ENCODE peak calls at places on chromosome 10, in four cellular contexts. O, B, R and X are unnamed samples.

GRCh38 chr10:78520737-78521430 is 487.2 kb downstream of the RPS24 start:
- DNase-seq in O (peak; percentile 12), B (peak; percentile 48), R (peak; percentile 78), X (no peak)

GRCh38 chr10:131955591-131956340 is 26.0 kb downstream of the BNIP3 start:
- DNase-seq in O (no peak), B (no peak), R (no peak), X (no peak)

GRCh38 chr10:92573798-92574544 is at the start of gene IDE:
- DNase-seq in O (peak; percentile 71), B (peak; percentile 66), R (peak; percentile 90), X (peak; percentile 66)

GRCh38 chr10:78624791-78625190 is 444.0 kb upstream of the ZMIZ1 start:
- DNase-seq in O (no peak), B (no peak), R (no peak), X (no peak)

GRCh38 chr10:27030060-27030459 is 70.2 kb downstream of the ANKRD26 start:
- DNase-seq in O (no peak), B (peak; percentile 51), R (no peak), X (no peak)

GRCh38 chr10:3119796-3120459 is 52.6 kb downstream of the PFKP start:
- DNase-seq in O (no peak), B (no peak), R (peak; percentile 65), X (no peak)

GRCh38 chr10:133438711-133439273 is 14.4 kb upstream of the SPRN start:
- DNase-seq in O (no peak), B (no peak), R (no peak), X (no peak)

GRCh38 chr10:387949-388660 is 252.8 kb downstream of the ZMYND11 start:
- DNase-seq in O (no peak), B (no peak), R (no peak), X (no peak)

GRCh38 chr10:84375011-84375410 is 46.6 kb downstream of the CCSER2 start:
- DNase-seq in O (peak; percentile 25), B (peak; percentile 68), R (no peak), X (peak; percentile 16)

GRCh38 chr10:60848126-60848525 is 69.8 kb downstream of the CDK1 start:
- DNase-seq in O (no peak), B (no peak), R (no peak), X (peak; percentile 47)
- TF ChIP-seq CTCF in O (no peak), B (no peak), R (no peak), X (no peak)

GRCh38 chr10:128060341-128060851 is 65.8 kb downstream of the MKI67 start:
- DNase-seq in O (no peak), B (no peak), R (no peak), X (no peak)

GRCh38 chr10:128061306-128062300 is 64.6 kb downstream of the MKI67 start:
- DNase-seq in O (no peak), B (no peak), R (no peak), X (no peak)

GRCh38 chr10:128058746-128059125 is 67.5 kb downstream of the MKI67 start:
- DNase-seq in O (no peak), B (no peak), R (no peak), X (no peak)

GRCh38 chr10:128059266-128059850 is 66.9 kb downstream of the MKI67 start:
- DNase-seq in O (no peak), B (no peak), R (no peak), X (no peak)

DNA sequence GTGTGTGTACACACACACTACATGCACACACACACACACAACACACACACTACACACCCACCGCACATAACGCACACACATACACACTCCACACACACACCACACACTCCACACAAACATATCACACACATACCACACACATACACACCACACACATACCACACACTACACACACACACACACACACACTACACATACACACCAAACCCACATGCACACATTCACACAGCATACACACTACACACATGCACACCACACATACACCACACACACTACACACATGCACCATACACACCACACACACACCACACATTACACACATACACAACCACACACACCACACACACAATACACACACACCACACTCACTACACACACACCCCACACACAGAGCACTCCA is 66.3 kb downstream of the MKI67 start:
- DNase-seq in O (no peak), B (no peak), R (no peak), X (no peak)
- TF ChIP-seq CTCF in O (no peak), B (no peak), R (no peak), X (no peak)

GRCh38 chr10:110872145-110872983 is 636 bp downstream of the PDCD4 start:
- DNase-seq in O (peak; percentile 82), B (no peak), R (peak; percentile 24), X (no peak)
- TF ChIP-seq CTCF in O (peak; percentile 30), B (peak; percentile 31), R (peak; percentile 15), X (peak; percentile 34)

DNA sequence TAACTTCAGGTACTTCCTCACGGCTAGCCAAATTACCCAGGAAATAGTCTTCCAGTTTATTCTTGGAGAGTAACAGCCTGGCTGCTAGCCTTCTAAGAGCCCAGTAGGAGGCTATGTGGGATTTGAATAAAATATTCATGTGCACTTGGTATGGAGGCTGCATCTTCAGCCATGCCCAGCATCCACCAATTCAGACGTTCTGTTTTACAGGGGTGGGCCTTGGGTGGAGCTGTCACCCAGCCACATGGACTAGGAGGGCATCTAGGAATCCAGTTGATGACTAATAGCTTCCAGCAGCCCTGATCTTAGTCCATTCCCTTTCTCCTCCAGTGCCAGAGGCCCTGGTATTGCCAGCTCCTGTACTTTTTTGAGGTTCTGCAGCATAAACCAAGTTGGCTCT is 66.3 kb upstream of the ZRANB1 start:
- DNase-seq in O (no peak), B (peak; percentile 6), R (no peak), X (peak; percentile 2)
- TF ChIP-seq CTCF in O (no peak), B (peak; percentile 41), R (no peak), X (peak; percentile 33)

DNA sequence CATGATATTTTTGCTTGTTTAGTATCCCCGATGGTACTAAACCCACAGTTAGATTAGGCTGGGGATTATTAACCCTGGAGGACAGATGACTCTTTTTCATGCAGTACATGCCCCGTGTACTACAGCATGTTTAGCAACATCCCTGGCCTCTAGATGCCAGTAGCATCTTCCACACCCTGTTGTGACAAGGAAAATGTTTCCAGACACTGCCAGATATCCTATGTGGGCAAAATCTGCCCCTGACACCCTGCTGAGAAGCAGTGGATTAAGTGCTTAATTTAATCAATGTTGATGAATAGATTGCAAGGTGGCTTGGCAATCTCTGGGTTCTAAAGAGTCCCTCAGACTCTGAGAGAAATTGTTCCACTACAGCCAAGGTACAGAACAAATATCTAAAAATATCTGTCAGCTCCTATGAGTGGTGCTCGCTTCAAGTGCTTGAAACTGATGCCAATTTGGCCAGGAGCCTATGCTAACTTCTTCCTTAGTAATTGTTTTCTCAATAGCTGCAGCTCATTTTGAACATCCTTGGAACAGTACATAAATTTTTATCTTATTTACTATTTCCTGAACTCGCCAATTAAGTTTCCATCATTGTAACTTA is 247.0 kb downstream of the SORCS1 start:
- DNase-seq in O (no peak), B (no peak), R (no peak), X (no peak)
- TF ChIP-seq CTCF in O (no peak), B (no peak), R (no peak), X (no peak)

GRCh38 chr10:74213571-74214162 is 62.6 kb downstream of the ADK start:
- DNase-seq in O (peak; percentile 55), B (peak; percentile 35), R (peak; percentile 68), X (peak; percentile 31)
- TF ChIP-seq CTCF in O (peak; percentile 69), B (peak; percentile 75), R (peak; percentile 59), X (peak; percentile 63)

DNA sequence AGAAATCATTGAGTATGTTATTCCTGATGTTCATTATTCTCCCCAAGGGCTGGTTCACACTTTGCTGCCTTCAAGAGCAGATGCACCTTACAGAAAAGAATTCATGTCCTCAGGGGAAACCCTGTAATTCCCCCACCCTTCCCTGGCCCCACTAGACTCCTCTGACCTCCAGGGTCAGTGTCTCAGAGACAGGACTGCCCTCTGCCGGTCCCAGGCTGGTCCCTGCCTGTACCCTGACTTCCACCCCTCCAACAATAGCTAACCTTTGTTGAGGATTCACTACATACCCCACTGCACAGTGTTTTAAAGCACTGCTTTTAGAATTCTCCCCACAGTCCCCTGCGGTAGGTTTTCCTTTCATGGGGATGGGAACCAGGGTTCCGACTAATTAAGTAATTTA is 4.4 kb upstream of the SEPHS1 start:
- DNase-seq in O (no peak), B (no peak), R (no peak), X (no peak)
- TF ChIP-seq CTCF in O (no peak), B (no peak), R (no peak), X (no peak)

DNA sequence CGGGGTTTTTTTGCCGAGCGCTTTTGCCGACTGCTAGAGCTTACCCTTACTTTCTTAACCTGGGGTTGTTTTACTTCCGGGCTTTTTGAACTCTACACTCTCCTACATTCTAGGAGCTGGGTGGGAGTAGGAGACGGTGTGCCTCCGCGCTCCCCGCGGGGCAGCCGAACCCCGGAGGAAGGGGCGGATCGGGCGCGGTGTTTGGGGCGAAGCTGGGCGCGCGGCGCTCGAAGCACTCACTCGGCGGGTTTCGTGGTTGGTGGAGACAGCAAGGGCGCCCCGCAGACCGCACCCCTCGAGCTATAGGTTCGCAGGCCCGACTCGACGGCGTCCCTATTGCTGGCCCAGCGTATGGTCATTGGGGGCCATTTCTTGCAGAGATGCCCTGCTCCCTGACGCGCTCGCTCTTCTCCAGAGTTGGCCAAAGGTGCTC is 245 bp downstream of the ZNF518A start:
- DNase-seq in O (peak; percentile 71), B (no peak), R (peak; percentile 82), X (peak; percentile 56)
- TF ChIP-seq CTCF in O (no peak), B (no peak), R (no peak), X (no peak)

DNA sequence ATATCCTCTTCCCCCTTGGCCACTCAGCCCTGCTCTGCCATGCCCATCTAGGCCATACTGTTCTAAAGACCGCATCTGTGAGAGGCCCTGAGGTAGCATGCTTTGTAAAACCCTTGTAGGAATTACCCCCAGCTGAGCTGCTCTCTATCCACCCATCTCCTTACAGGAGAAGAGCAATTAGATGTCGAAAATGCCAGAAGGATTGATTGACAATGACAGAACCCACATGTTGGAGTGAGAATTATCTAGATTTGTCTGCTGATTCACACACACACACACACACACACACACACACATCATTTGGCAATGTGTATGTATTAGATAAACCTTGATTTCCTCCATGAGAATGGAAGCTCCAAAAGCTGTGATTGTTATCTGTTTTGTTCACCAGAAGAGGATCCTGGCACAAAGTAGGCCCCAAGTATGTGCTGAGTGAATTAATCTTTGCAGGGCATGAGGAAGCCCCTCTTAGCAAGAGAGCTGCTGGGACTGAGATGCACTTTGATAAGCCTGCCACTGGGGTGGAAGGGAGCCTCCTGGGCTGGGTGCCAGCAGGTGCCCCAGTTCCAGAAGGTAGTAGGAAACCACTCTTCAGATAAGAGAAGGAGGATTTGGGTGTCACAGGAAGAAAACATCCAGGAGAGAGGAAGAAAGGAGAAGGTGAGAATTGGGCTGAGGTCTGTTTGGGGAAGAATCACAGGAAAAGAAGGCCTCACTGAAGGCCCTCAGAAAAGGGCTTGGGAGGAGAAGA is 187.5 kb upstream of the ADO start:
- DNase-seq in O (no peak), B (no peak), R (no peak), X (no peak)
- TF ChIP-seq CTCF in O (no peak), B (no peak), R (no peak), X (no peak)